ENCODE peak calls at places on chromosomes 16 and 17, in six cellular contexts. M is upper lobe of right lung, I is choroid plexus epithelial cell, H is prostate gland, E is adrenal gland, U is glutamatergic neuron. Y is an unnamed sample.

GRCh38 chr17:29549169-29549935 is 17.5 kb downstream of the ABHD15 start:
- DNase-seq in U (no peak), M (no peak), H (no peak), E (no peak), I (peak; percentile 60), Y (no peak)

GRCh38 chr17:35063514-35064223 is at the start of gene RFFL:
- DNase-seq in M (peak; percentile 85), H (peak; percentile 96), I (peak; percentile 99), E (peak; percentile 97), U (peak; percentile 39), Y (peak; percentile 96)

GRCh38 chr16:26196310-26196709 is 504.6 kb downstream of the HS3ST4 start:
- DNase-seq in M (no peak), E (no peak), U (no peak), I (no peak), H (no peak), Y (no peak)

GRCh38 chr16:75486014-75486404 is 9.2 kb downstream of the CHST6 start:
- DNase-seq in U (no peak), M (no peak), H (peak; percentile 77), E (no peak), I (no peak), Y (no peak)

GRCh38 chr16:85613609-85614337 is 651 bp downstream of the GSE1 start:
- DNase-seq in E (peak; percentile 51), U (peak; percentile 90), H (peak; percentile 42), I (no peak), M (peak; percentile 83), Y (peak; percentile 80)

GRCh38 chr17:7330099-7331015 is 1.2 kb upstream of the NEURL4 start:
- DNase-seq in H (peak; percentile 69), I (peak; percentile 82), U (peak; percentile 82), E (peak; percentile 83), M (peak; percentile 85), Y (peak; percentile 72)

GRCh38 chr16:89629827-89630610 is 16.6 kb downstream of the DPEP1 start:
- DNase-seq in M (no peak), U (no peak), H (no peak), I (no peak), E (no peak), Y (no peak)

GRCh38 chr16:48536600-48537200 is 73.3 kb downstream of the N4BP1 start:
- DNase-seq in U (no peak), E (peak; percentile 31), I (peak; percentile 47), H (no peak), M (no peak), Y (no peak)

GRCh38 chr16:21277927-21278706 is at the start of gene CRYM:
- DNase-seq in H (peak; percentile 71), M (peak; percentile 83), U (peak; percentile 82), E (peak; percentile 53), I (peak; percentile 24), Y (peak; percentile 50)

GRCh38 chr17:80063815-80064585 is 27.6 kb downstream of the CCDC40 start:
- DNase-seq in U (no peak), E (peak; percentile 87), I (peak; percentile 76), H (peak; percentile 23), M (peak; percentile 79), Y (peak; percentile 41)

GRCh38 chr17:81391964-81392908 is 3.0 kb upstream of the BAHCC1 start:
- DNase-seq in U (no peak), M (peak; percentile 84), H (no peak), I (peak; percentile 63), E (peak; percentile 66), Y (peak; percentile 91)

GRCh38 chr17:79850571-79851460 is 11.6 kb upstream of the CBX4 start:
- DNase-seq in E (no peak), M (no peak), H (no peak), I (peak; percentile 54), U (no peak), Y (no peak)

GRCh38 chr17:79002796-79003593 is 6.6 kb downstream of the CANT1 start:
- DNase-seq in M (no peak), H (no peak), U (no peak), I (no peak), E (no peak), Y (no peak)

GRCh38 chr16:12664334-12664733 is 139.4 kb downstream of the CPPED1 start:
- DNase-seq in E (no peak), U (no peak), I (no peak), H (no peak), M (no peak), Y (no peak)

GRCh38 chr17:20315821-20316220 is 151.5 kb downstream of the LGALS9B start:
- DNase-seq in E (no peak), M (no peak), I (peak; percentile 7), U (no peak), H (no peak), Y (no peak)

GRCh38 chr17:55895112-55895759 is 144.4 kb downstream of the PCTP start:
- DNase-seq in M (no peak), I (no peak), U (no peak), H (no peak), E (no peak), Y (no peak)

GRCh38 chr17:50269477-50270429 is 4.5 kb upstream of the TMEM92 start:
- DNase-seq in E (peak; percentile 77), M (peak; percentile 82), I (peak; percentile 92), U (peak; percentile 82), H (peak; percentile 36), Y (peak; percentile 69)
- TF ChIP-seq CTCF in E (peak; percentile 70), M (peak; percentile 74), I (peak; percentile 94), U (peak; percentile 79), H (peak; percentile 64), Y (peak; percentile 74)

GRCh38 chr16:23505942-23506605 is 4.2 kb downstream of the GGA2 start:
- DNase-seq in M (no peak), E (no peak), I (peak; percentile 48), H (no peak), U (no peak), Y (no peak)

GRCh38 chr16:23506606-23506994 is 3.7 kb downstream of the GGA2 start:
- DNase-seq in E (no peak), M (no peak), H (no peak), I (no peak), U (no peak), Y (no peak)

GRCh38 chr16:23504076-23504452 is 6.2 kb downstream of the GGA2 start:
- DNase-seq in H (peak; percentile 26), I (peak; percentile 68), U (no peak), E (no peak), M (no peak), Y (peak; percentile 65)

GRCh38 chr16:23505180-23505665 is 5.1 kb downstream of the GGA2 start:
- DNase-seq in H (no peak), U (no peak), M (no peak), E (no peak), I (no peak), Y (no peak)

GRCh38 chr16:23504453-23505179 is 5.7 kb downstream of the GGA2 start:
- DNase-seq in M (peak; percentile 81), I (peak; percentile 97), U (peak; percentile 37), E (peak; percentile 72), H (no peak), Y (peak; percentile 41)
- TF ChIP-seq CTCF in M (peak; percentile 8), I (peak; percentile 42), U (no peak), E (no peak), H (no peak), Y (no peak)

DNA sequence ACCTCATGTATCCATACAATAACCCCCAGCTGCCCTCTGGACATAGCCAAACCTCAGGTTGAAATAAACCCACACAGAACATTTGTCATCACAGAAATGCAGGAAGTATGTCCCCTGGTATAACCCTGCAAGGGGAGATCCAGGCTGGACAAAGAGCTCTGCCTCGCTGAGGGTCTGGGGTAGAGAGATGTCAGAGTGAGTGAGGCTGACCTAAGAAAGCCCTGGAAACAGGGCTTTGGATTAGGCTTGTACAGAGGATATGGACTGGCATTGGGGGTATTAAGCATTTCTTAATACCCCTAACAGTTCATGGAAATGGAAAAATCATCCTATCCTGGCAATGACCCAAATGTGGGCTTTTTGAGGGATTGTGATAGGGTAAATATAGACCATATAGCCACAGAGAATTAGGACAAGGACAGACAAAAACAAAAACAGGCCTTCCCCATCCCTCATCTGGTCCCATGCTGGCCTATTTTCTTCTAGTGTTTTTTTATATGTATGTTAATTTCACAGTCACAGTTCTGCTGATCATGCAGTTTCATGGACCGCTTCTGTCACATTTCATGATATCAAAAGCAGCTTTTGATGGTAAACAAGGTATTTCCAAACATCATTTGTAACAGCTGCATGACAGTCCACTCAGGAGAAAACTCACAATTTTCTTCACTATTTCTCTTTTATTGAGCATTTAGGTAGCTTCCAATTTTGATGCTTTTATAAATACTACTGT is 26.1 kb downstream of the PLXDC1 start:
- DNase-seq in I (no peak), E (no peak), M (no peak), H (no peak), U (no peak), Y (no peak)
- TF ChIP-seq CTCF in I (no peak), E (no peak), M (no peak), H (no peak), U (no peak), Y (no peak)

GRCh38 chr16:84143081-84143480 is 1.9 kb downstream of the HSDL1 start:
- DNase-seq in I (no peak), U (no peak), H (no peak), M (no peak), E (no peak), Y (no peak)

GRCh38 chr16:84144301-84144858 is 597 bp downstream of the HSDL1 start:
- DNase-seq in I (peak; percentile 24), H (peak; percentile 10), M (peak; percentile 76), E (peak; percentile 20), U (peak; percentile 58), Y (peak; percentile 44)

GRCh38 chr16:84141143-84141670 is 3.8 kb downstream of the HSDL1 start:
- DNase-seq in E (no peak), U (peak; percentile 30), I (no peak), H (no peak), M (no peak), Y (no peak)

GRCh38 chr16:84143784-84144199 is 1.2 kb downstream of the HSDL1 start:
- DNase-seq in I (no peak), E (peak; percentile 20), H (no peak), U (peak; percentile 55), M (no peak), Y (peak; percentile 18)

DNA sequence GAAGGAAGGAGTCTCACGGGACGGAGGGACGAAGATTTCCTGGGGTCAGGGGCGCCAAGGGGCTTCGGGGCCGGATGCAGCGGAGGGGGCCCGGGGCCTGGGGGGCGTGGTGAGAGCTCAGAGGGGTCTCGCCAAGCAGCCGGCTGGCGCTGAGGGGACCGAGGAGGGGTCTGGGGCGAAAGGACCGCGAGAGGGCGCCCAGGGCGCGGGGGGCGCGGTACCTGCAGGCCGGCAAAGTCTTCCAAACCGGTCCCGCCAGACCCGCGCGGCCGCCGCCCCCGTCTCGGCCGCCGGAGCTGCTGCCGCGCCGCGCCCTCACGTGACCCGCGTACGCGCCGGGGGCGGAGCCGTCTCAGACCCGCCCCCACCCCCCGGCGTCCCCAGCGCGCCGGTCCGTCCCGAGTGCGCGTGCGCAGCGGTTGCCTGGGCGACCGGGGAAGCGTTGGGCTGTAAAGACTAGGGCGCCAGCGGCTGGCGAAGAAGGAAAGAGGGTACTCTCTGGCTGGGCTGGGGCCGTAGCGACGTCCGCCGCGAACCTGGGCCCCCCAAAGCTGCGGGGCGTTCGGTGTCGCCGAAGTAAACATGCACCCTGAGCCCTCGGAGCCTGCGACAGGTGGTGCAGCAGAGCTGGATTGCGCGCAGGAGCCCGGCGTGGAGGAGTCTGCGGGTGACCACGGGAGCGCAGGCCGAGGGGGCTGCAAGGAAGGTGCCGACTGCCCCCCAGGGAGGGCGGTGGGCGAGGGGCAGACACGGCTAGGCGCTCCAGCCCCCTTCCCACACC is at the start of the genes DNAAF1 and HSDL1:
- DNase-seq in H (peak; percentile 87), M (peak; percentile 95), I (peak; percentile 84), U (peak; percentile 97), E (peak; percentile 92), Y (peak; percentile 93)
- TF ChIP-seq CTCF in H (peak; percentile 9), M (peak; percentile 19), I (no peak), U (no peak), E (no peak), Y (no peak)

GRCh38 chr17:1865252-1866037 is 35.6 kb downstream of the RPA1 start:
- DNase-seq in M (no peak), I (peak; percentile 40), U (peak; percentile 34), E (peak; percentile 47), H (peak; percentile 23), Y (no peak)
- TF ChIP-seq CTCF in M (peak; percentile 66), I (peak; percentile 71), U (peak; percentile 62), E (peak; percentile 55), H (peak; percentile 57), Y (peak; percentile 14)